ENCODE peak calls at places on chromosomes 6 and 20, in ten cellular contexts. R, D, O, Q, B, V, T, E, L and M are unnamed samples.

GRCh38 chr6:1597121-1597744 is 12.5 kb upstream of the FOXC1 start:
- DNase-seq in Q (no peak), D (no peak), T (no peak), L (no peak), R (no peak), V (no peak), O (no peak), B (no peak), E (no peak), M (no peak)

GRCh38 chr20:38725458-38725958 is 1.2 kb downstream of the SLC32A1 start:
- DNase-seq in V (no peak), Q (no peak), E (no peak), T (no peak), D (no peak), O (no peak), R (no peak), B (no peak), L (no peak), M (no peak)

GRCh38 chr6:2542101-2542857 is 208.4 kb downstream of the MYLK4 start:
- DNase-seq in V (no peak), T (no peak), D (no peak), L (no peak), Q (no peak), R (no peak), E (no peak), O (no peak), B (no peak), M (no peak)

GRCh38 chr6:68572525-68572924 is 62.6 kb upstream of the ADGRB3 start:
- DNase-seq in D (no peak), O (peak), B (no peak), V (no peak), T (peak), R (peak), Q (no peak), E (no peak), L (no peak), M (peak)

GRCh38 chr6:44058617-44059358 is 68.5 kb downstream of the MRPL14 start:
- DNase-seq in E (peak), L (peak), R (peak), Q (no peak), V (peak), T (peak), D (peak), B (no peak), O (no peak), M (peak)

GRCh38 chr6:44007818-44008660 is 119.2 kb downstream of the MRPL14 start:
- DNase-seq in E (no peak), B (no peak), T (no peak), V (peak), O (no peak), D (no peak), R (no peak), Q (no peak), L (no peak), M (no peak)

GRCh38 chr6:1678966-1679690 is 69.4 kb downstream of the FOXC1 start:
- DNase-seq in V (peak), Q (no peak), R (peak), D (no peak), E (peak), O (no peak), B (no peak), L (no peak), T (no peak), M (no peak)

GRCh38 chr6:144447487-144447886 is 162.4 kb downstream of the UTRN start:
- DNase-seq in T (no peak), B (no peak), V (no peak), O (no peak), D (no peak), R (peak), E (no peak), Q (no peak), L (no peak), M (no peak)

GRCh38 chr6:141540207-141540606 is 592.5 kb upstream of the GJE1 start:
- DNase-seq in R (no peak), E (no peak), Q (no peak), T (no peak), O (no peak), V (no peak), B (no peak), L (no peak), D (no peak), M (no peak)

GRCh38 chr6:132813173-132813856 is 1.1 kb upstream of the RPS12 start:
- DNase-seq in R (peak), E (peak), Q (peak), B (no peak), T (peak), L (no peak), O (peak), V (peak), D (peak), M (no peak)

GRCh38 chr20:63522091-63522868 is 1.7 kb downstream of the PPDPF start:
- DNase-seq in T (no peak), O (no peak), R (no peak), E (no peak), V (peak), D (no peak), Q (no peak), L (no peak), B (no peak), M (no peak)

GRCh38 chr6:161940519-161940918 is 666.7 kb upstream of the AGPAT4 start:
- DNase-seq in Q (no peak), D (no peak), O (no peak), V (no peak), R (no peak), E (no peak), L (no peak), T (no peak), B (no peak), M (no peak)

GRCh38 chr6:129672883-129673631 is 36.9 kb downstream of the ARHGAP18 start:
- DNase-seq in B (no peak), O (no peak), T (peak), V (no peak), E (no peak), L (no peak), R (peak), D (no peak), Q (no peak), M (no peak)

GRCh38 chr6:72787521-72788031 is 165.7 kb downstream of the KCNQ5 start:
- DNase-seq in D (no peak), T (peak), B (no peak), R (peak), E (no peak), O (peak), V (peak), Q (no peak), L (no peak), M (peak)
- H3K27ac ChIP-seq in D (no peak), T (peak), B (no peak), R (peak), E (no peak), O (no peak), V (peak), Q (no peak), L (no peak), M (peak)

DNA sequence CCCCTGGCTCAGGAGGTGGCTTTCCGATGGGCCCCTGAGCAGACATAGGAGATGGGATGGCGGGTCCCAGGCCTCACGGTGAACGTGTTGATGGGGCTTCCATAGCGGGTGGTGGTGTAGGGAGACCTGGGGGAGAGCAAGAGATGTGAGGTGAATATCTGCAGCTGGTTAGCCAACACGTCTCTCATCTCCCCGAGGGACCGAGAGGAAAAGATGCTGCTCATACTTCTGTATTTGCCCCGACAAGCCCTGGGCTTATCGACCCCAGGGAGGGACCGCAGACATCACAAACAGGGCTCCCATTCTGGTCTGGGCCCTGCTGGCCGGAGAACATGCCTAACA is 38.7 kb downstream of the C6orf132 start:
- DNase-seq in L (no peak), E (no peak), Q (no peak), O (no peak), V (no peak), B (no peak), R (no peak), T (no peak), D (no peak), M (no peak)
- H3K27ac ChIP-seq in L (peak), E (peak), Q (no peak), O (no peak), V (no peak), B (no peak), R (no peak), T (no peak), D (no peak), M (peak)

GRCh38 chr20:52518735-52519134 is 327.2 kb upstream of the ZFP64 start:
- DNase-seq in L (no peak), B (no peak), O (no peak), Q (no peak), R (no peak), T (no peak), E (no peak), V (no peak), D (no peak), M (no peak)
- H3K27ac ChIP-seq in L (no peak), B (no peak), O (no peak), Q (no peak), R (no peak), T (no peak), E (no peak), V (no peak), D (no peak), M (no peak)

GRCh38 chr6:156793224-156793623 is 16.0 kb downstream of the ARID1B start:
- DNase-seq in O (no peak), V (no peak), R (no peak), L (no peak), E (no peak), B (no peak), Q (no peak), T (no peak), D (no peak), M (no peak)

GRCh38 chr6:156789081-156789943 is 12.1 kb downstream of the ARID1B start:
- DNase-seq in L (no peak), R (no peak), V (no peak), B (no peak), D (no peak), O (no peak), T (no peak), Q (no peak), E (no peak), M (no peak)

GRCh38 chr6:156787569-156788492 is 10.7 kb downstream of the ARID1B start:
- DNase-seq in Q (no peak), T (no peak), O (peak), E (no peak), D (no peak), L (no peak), B (no peak), R (no peak), V (no peak), M (no peak)

GRCh38 chr6:156791261-156791850 is 14.2 kb downstream of the ARID1B start:
- DNase-seq in V (no peak), L (no peak), O (peak), B (no peak), T (no peak), D (no peak), R (peak), Q (no peak), E (no peak), M (no peak)

GRCh38 chr6:156790711-156791110 is 13.5 kb downstream of the ARID1B start:
- DNase-seq in V (no peak), L (no peak), O (no peak), Q (no peak), D (no peak), B (no peak), R (no peak), T (no peak), E (no peak), M (no peak)
- H3K27ac ChIP-seq in V (peak), L (no peak), O (no peak), Q (no peak), D (no peak), B (no peak), R (no peak), T (no peak), E (no peak), M (no peak)

DNA sequence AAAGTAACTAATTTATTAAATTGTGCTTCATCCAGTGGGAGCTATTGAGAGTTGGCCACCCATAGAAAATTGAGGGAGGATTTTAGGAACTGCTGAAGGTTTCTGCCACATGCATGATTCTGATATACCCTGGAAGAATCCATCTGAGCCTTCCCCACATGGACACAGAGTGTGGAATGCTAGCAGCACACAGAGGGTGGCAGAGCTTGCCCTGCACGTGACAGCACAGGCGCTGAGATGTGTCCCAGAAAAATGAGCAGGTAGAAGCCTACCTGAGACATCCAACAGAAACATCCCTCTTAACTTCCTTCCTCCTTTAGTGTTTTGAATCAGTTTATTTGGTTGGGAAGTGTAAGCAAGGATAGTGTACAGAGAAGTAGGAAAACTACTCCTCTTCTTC is 96.9 kb downstream of the MTHFD1L start:
- DNase-seq in Q (no peak), L (no peak), O (no peak), R (no peak), V (no peak), D (no peak), E (no peak), T (no peak), B (no peak), M (no peak)
- H3K27ac ChIP-seq in Q (no peak), L (no peak), O (no peak), R (no peak), V (no peak), D (no peak), E (no peak), T (no peak), B (no peak), M (no peak)

GRCh38 chr6:39084506-39084905 is 30.5 kb downstream of the SAYSD1 start:
- DNase-seq in B (no peak), R (no peak), V (no peak), O (no peak), Q (no peak), E (peak), D (no peak), T (no peak), L (no peak), M (no peak)
- H3K27ac ChIP-seq in B (no peak), R (no peak), V (no peak), O (no peak), Q (no peak), E (no peak), D (no peak), T (no peak), L (no peak), M (no peak)

DNA sequence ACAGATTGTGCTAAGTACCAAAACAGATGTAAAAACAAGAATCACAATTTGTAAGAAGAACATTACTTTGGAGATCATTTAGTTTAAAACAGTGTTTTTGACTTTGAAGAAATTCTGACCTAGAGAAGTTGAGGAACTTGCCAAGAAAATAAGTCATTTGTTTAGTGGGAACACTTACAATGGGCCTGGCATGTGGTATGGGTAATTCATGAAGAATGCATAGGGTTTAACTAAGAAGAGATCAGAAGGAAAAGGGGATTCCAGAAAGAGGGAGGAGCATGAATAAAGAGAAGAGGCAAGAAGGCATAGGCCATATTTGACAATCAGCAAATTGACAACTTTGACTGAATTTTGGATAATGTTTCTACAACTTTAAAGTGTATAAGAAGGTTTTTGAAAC is 30.7 kb upstream of the LMBRD1 start:
- DNase-seq in L (no peak), O (peak), D (no peak), Q (no peak), V (no peak), E (no peak), R (peak), B (no peak), T (no peak), M (no peak)
- H3K27ac ChIP-seq in L (no peak), O (no peak), D (no peak), Q (no peak), V (no peak), E (no peak), R (no peak), B (no peak), T (no peak), M (no peak)